ENCODE peak calls at places on chromosomes 5 and 9, in seven cellular contexts. C is left ventricle myocardium superior; V is Peyer's patch; Q is spleen; H is stimulated activated CD4-positive, alpha-beta T cell treated with anti-CD3 and anti-CD28 coated beads, Interleukin-4, amount 100 ng/mL, for 24 hours; O is neural progenitor cell; L is neural crest cell. X is an unnamed sample.

GRCh38 chr5:69528015-69528414 is 32.0 kb upstream of the GTF2H2C start:
- DNase-seq in H (no peak), O (no peak), L (no peak), V (no peak), C (no peak), Q (no peak), X (no peak)

GRCh38 chr9:16003785-16004184 is 450.9 kb downstream of the CCDC171 start:
- DNase-seq in H (no peak), O (peak), Q (no peak), L (no peak), V (no peak), C (no peak), X (no peak)

GRCh38 chr5:109689740-109690455 is at the start of gene MAN2A1:
- DNase-seq in O (peak), L (peak), V (peak), H (peak), C (peak), Q (no peak), X (no peak)

GRCh38 chr5:61575103-61575502 is 243.0 kb downstream of the ZSWIM6 start:
- DNase-seq in Q (no peak), V (no peak), L (no peak), C (no peak), O (peak), H (no peak), X (peak)

GRCh38 chr9:88392549-88392948 is 4.3 kb downstream of the SPIN1 start:
- DNase-seq in V (no peak), C (no peak), Q (no peak), O (no peak), L (no peak), H (no peak), X (no peak)

GRCh38 chr9:4328723-4329122 is 28.9 kb upstream of the GLIS3 start:
- DNase-seq in C (no peak), V (no peak), O (no peak), H (no peak), L (no peak), Q (no peak), X (no peak)

GRCh38 chr9:122193651-122194050 is 33.9 kb downstream of the MORN5 start:
- DNase-seq in H (no peak), V (no peak), O (no peak), Q (peak), L (no peak), C (no peak), X (no peak)

GRCh38 chr5:127031863-127032232 is 1.5 kb upstream of the MARCHF3 start:
- DNase-seq in L (no peak), C (no peak), O (no peak), V (no peak), Q (no peak), H (no peak), X (no peak)

GRCh38 chr5:15823413-15823812 is 323.4 kb downstream of the FBXL7 start:
- DNase-seq in O (no peak), H (no peak), V (no peak), Q (no peak), C (no peak), L (no peak), X (no peak)

GRCh38 chr5:17396247-17396646 is 101.8 kb upstream of the TAF11L2 start:
- DNase-seq in Q (no peak), C (no peak), O (no peak), V (no peak), L (no peak), H (no peak), X (no peak)

GRCh38 chr5:177084175-177084574 is 2.5 kb upstream of the FGFR4 start:
- DNase-seq in O (no peak), L (no peak), V (no peak), Q (no peak), H (no peak), C (no peak), X (no peak)